ENCODE peak calls at places on chromosome 9, in four cellular contexts. B is GM12878, F is K562, J is HepG2. P is an unnamed sample.

GRCh38 chr9:98254236-98255063 is 999 bp downstream of the TBC1D2 start:
- DNase-seq in B (no peak), J (no peak), F (no peak), P (no peak)

GRCh38 chr9:92265159-92265558 is 28.3 kb downstream of the IARS1 start:
- DNase-seq in F (no peak), B (no peak), J (no peak), P (no peak)

GRCh38 chr9:84411647-84412267 is 71.2 kb upstream of the SLC28A3 start:
- DNase-seq in B (no peak), J (no peak), F (no peak), P (no peak)

GRCh38 chr9:6944896-6945295 is 187.1 kb downstream of the KDM4C start:
- DNase-seq in J (no peak), F (no peak), B (no peak), P (no peak)

GRCh38 chr9:86614871-86615849 is 260.9 kb upstream of the TUT7 start:
- DNase-seq in F (peak), B (no peak), J (peak), P (peak)

GRCh38 chr9:90433398-90433890 is 209.2 kb downstream of the DIRAS2 start:
- DNase-seq in J (no peak), B (no peak), F (no peak), P (peak)

GRCh38 chr9:124260769-124261603 is 3.2 kb downstream of the NEK6 start:
- DNase-seq in B (no peak), F (no peak), J (peak), P (no peak)

GRCh38 chr9:110464321-110464720 is 115.2 kb downstream of the SVEP1 start:
- DNase-seq in F (peak), J (no peak), B (no peak), P (no peak)

GRCh38 chr9:114294664-114295063 is 28.2 kb upstream of the ORM1 start:
- DNase-seq in J (no peak), F (no peak), B (no peak), P (no peak)

GRCh38 chr9:126160067-126160853 is 166.4 kb upstream of the MVB12B start:
- DNase-seq in F (no peak), J (no peak), B (no peak), P (peak)

GRCh38 chr9:86885232-86885631 is 62.1 kb downstream of the GAS1 start:
- DNase-seq in F (no peak), B (no peak), J (no peak), P (no peak)

GRCh38 chr9:94232428-94232827 is 26.7 kb upstream of the ZNF169 start:
- DNase-seq in J (no peak), B (no peak), F (no peak), P (no peak)

GRCh38 chr9:134533850-134534585 is 107.6 kb upstream of the COL5A1 start:
- DNase-seq in F (no peak), B (no peak), J (no peak), P (no peak)

GRCh38 chr9:91623004-91623403 is 199.4 kb upstream of the NFIL3 start:
- DNase-seq in J (no peak), F (no peak), B (no peak), P (no peak)

GRCh38 chr9:38205279-38205678 is 136.3 kb upstream of the SHB start:
- DNase-seq in F (no peak), B (no peak), J (no peak), P (no peak)

GRCh38 chr9:133242241-133242640 is 32.8 kb downstream of the ABO start:
- DNase-seq in F (no peak), B (no peak), J (no peak), P (no peak)

GRCh38 chr9:105697871-105698270 is 3.5 kb downstream of the TMEM38B start:
- DNase-seq in J (no peak), F (peak), B (no peak), P (peak)

GRCh38 chr9:79224672-79225433 is 346.9 kb upstream of the TLE4 start:
- DNase-seq in F (no peak), J (no peak), B (no peak), P (no peak)

GRCh38 chr9:134171316-134172197 is 7.2 kb upstream of the RNU6ATAC start:
- DNase-seq in B (no peak), F (no peak), J (no peak), P (no peak)

GRCh38 chr9:35114113-35114847 is 1.4 kb downstream of the ATOSB start:
- DNase-seq in F (peak), B (no peak), J (peak), P (peak)

GRCh38 chr9:22307013-22307711 is 139.5 kb upstream of the DMRTA1 start:
- DNase-seq in F (no peak), B (no peak), J (peak), P (peak)

GRCh38 chr9:122060481-122060880 is 32.6 kb downstream of the TTLL11 start:
- DNase-seq in J (no peak), B (no peak), F (no peak), P (no peak)

GRCh38 chr9:35501941-35502340 is 12.0 kb downstream of the RUSC2 start:
- DNase-seq in J (no peak), B (no peak), F (no peak), P (no peak)

GRCh38 chr9:91197232-91198181 is 164.2 kb downstream of the AUH start:
- DNase-seq in J (peak), B (no peak), F (peak), P (no peak)

GRCh38 chr9:4382722-4383317 is 83.0 kb upstream of the GLIS3 start:
- DNase-seq in F (no peak), B (peak), J (no peak), P (peak)

GRCh38 chr9:438066-438465 is 223.4 kb downstream of the DOCK8 start:
- DNase-seq in B (no peak), F (no peak), J (no peak), P (no peak)

GRCh38 chr9:130150779-130151381 is 21.3 kb upstream of the NCS1 start:
- DNase-seq in B (no peak), F (no peak), J (no peak), P (no peak)

GRCh38 chr9:35605336-35606137 is 475 bp downstream of the TESK1 start:
- DNase-seq in J (no peak), F (no peak), B (no peak), P (peak)

GRCh38 chr9:6449645-6450044 is 36.6 kb downstream of the UHRF2 start:
- DNase-seq in B (no peak), J (no peak), F (no peak), P (no peak)

GRCh38 chr9:20623021-20623747 is 885 bp upstream of the MLLT3 start:
- DNase-seq in J (no peak), F (no peak), B (no peak), P (peak)
- TF ChIP-seq FOXK2 in J (no peak), F (no peak), B (no peak), P (no peak)

DNA sequence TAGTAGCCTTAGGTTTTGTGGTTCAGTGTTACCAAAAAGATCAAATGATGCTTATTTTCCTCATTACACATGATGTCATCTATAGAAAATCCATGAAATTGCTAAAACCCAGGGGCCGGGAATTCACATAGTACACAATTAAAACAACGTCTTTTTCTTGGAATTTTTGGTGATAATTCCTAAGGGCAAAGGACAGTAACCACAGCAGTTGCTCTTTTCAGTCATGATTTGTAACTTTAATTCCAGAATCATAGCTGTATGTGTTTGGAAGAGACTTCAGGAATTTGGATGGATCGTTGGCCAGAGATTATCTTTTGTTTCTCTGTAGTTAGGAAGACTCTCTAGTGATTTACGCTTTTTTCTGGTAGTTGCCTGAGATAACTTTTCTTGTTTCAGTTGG is 748.7 kb downstream of the TLE4 start:
- DNase-seq in B (no peak), J (no peak), F (no peak), P (no peak)
- TF ChIP-seq FOXK2 in B (no peak), J (no peak), F (no peak), P (no peak)

DNA sequence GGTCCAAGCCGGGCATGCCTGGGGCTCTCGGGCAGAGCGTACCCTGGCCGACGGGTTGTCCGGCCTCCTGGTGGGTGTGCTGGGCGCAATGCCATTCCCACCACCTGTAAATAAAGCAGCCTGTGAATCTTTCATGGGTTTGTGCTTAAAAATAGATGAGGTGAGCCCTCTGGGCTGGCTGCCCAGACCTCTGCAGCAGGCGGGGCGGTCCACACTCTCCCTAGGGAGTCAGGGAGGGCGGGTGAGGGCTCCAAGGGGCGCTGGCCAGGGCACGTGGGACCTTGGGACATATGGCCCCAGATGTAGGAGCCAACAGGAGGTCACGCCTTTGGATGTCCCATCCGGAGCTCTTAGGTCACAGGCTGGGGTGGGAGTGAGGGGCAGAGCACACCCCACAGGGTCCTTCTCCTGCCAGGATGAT is 3.6 kb upstream of the AGPAT2 start:
- DNase-seq in F (no peak), J (no peak), B (no peak), P (no peak)
- TF ChIP-seq FOXK2 in F (no peak), J (no peak), B (no peak), P (no peak)

GRCh38 chr9:120889606-120890396 is 12.8 kb upstream of the PHF19 start:
- DNase-seq in J (no peak), F (no peak), B (no peak), P (no peak)
- TF ChIP-seq FOXK2 in J (no peak), F (no peak), B (no peak), P (no peak)